ENCODE peak calls at places on chromosome 3, in four cellular contexts. One of them, this sample, is unnamed. For H3K9me1, the result is how much of the 10 kb centered on the place peaks cover.

GRCh38 chr3:70824785-70825184 is 512.3 kb upstream of the MDFIC2 start:
- DNase-seq in IMR-90: peak
- DNase-seq in keratinocyte: no peak
- DNase-seq in endothelial cell of umbilical vein: peak
- DNase-seq in this sample: no peak

GRCh38 chr3:45078910-45079522 is 52.9 kb downstream of the CLEC3B start:
- DNase-seq in IMR-90: peak
- DNase-seq in keratinocyte: no peak
- DNase-seq in endothelial cell of umbilical vein: no peak
- DNase-seq in this sample: peak

GRCh38 chr3:14523792-14524191 is 16.4 kb downstream of the GRIP2 start:
- DNase-seq in IMR-90: peak
- DNase-seq in keratinocyte: no peak
- DNase-seq in endothelial cell of umbilical vein: no peak
- DNase-seq in this sample: no peak

GRCh38 chr3:48507256-48508061 is 3.5 kb upstream of the SHISA5 start:
- DNase-seq in IMR-90: peak
- DNase-seq in keratinocyte: peak
- DNase-seq in endothelial cell of umbilical vein: peak
- DNase-seq in this sample: peak

GRCh38 chr3:177781686-177782161 is 584.4 kb upstream of the TBL1XR1 start:
- DNase-seq in IMR-90: peak
- DNase-seq in keratinocyte: no peak
- DNase-seq in endothelial cell of umbilical vein: no peak
- DNase-seq in this sample: no peak

GRCh38 chr3:124363451-124363850 is 366.8 kb upstream of the UMPS start:
- DNase-seq in IMR-90: peak
- DNase-seq in keratinocyte: no peak
- DNase-seq in endothelial cell of umbilical vein: no peak
- DNase-seq in this sample: no peak

GRCh38 chr3:42746455-42747450 is 26.3 kb downstream of the CCDC13 start:
- DNase-seq in IMR-90: peak
- DNase-seq in keratinocyte: no peak
- DNase-seq in endothelial cell of umbilical vein: no peak
- DNase-seq in this sample: no peak

GRCh38 chr3:40120816-40121215 is 188.7 kb upstream of the EIF1B start:
- DNase-seq in IMR-90: no peak
- DNase-seq in keratinocyte: no peak
- DNase-seq in endothelial cell of umbilical vein: no peak
- DNase-seq in this sample: no peak

GRCh38 chr3:142645236-142645793 is 49.1 kb downstream of the PLS1 start:
- DNase-seq in IMR-90: peak
- DNase-seq in keratinocyte: peak
- DNase-seq in endothelial cell of umbilical vein: peak
- DNase-seq in this sample: no peak

GRCh38 chr3:99967796-99968195 is 146.5 kb downstream of the FILIP1L start:
- DNase-seq in IMR-90: peak
- DNase-seq in keratinocyte: peak
- DNase-seq in endothelial cell of umbilical vein: no peak
- DNase-seq in this sample: no peak

GRCh38 chr3:146814601-146815315 is 209.6 kb upstream of the PLSCR5 start:
- DNase-seq in IMR-90: peak
- DNase-seq in keratinocyte: no peak
- DNase-seq in endothelial cell of umbilical vein: no peak
- DNase-seq in this sample: no peak

GRCh38 chr3:27726240-27726639 is 4.1 kb upstream of the EOMES start:
- DNase-seq in IMR-90: no peak
- DNase-seq in keratinocyte: no peak
- DNase-seq in endothelial cell of umbilical vein: no peak
- DNase-seq in this sample: no peak

GRCh38 chr3:48633256-48633655 is 2.0 kb downstream of the SLC26A6 start:
- DNase-seq in IMR-90: no peak
- DNase-seq in keratinocyte: no peak
- DNase-seq in endothelial cell of umbilical vein: no peak
- DNase-seq in this sample: no peak

GRCh38 chr3:111761309-111761795 is 97.7 kb upstream of the PHLDB2 start:
- DNase-seq in IMR-90: peak
- DNase-seq in keratinocyte: peak
- DNase-seq in endothelial cell of umbilical vein: peak
- DNase-seq in this sample: no peak

GRCh38 chr3:88132894-88133293 is 16.9 kb upstream of the C3orf38 start:
- DNase-seq in IMR-90: no peak
- DNase-seq in keratinocyte: no peak
- DNase-seq in endothelial cell of umbilical vein: no peak
- DNase-seq in this sample: no peak

GRCh38 chr3:188584162-188584529 is 430.2 kb downstream of the LPP start:
- DNase-seq in IMR-90: peak
- DNase-seq in keratinocyte: no peak
- DNase-seq in endothelial cell of umbilical vein: peak
- DNase-seq in this sample: no peak

GRCh38 chr3:9606108-9606507 is 43.2 kb upstream of the MTMR14 start:
- DNase-seq in IMR-90: no peak
- DNase-seq in keratinocyte: no peak
- DNase-seq in endothelial cell of umbilical vein: no peak
- DNase-seq in this sample: no peak

GRCh38 chr3:133459400-133459799 is 59.5 kb downstream of the BFSP2 start:
- DNase-seq in IMR-90: no peak
- DNase-seq in keratinocyte: no peak
- DNase-seq in endothelial cell of umbilical vein: no peak
- DNase-seq in this sample: no peak
- H3K9me1 ChIP-seq in IMR-90: under half
- H3K9me1 ChIP-seq in keratinocyte: under half
- H3K9me1 ChIP-seq in endothelial cell of umbilical vein: under half
- H3K9me1 ChIP-seq in this sample: under half

DNA sequence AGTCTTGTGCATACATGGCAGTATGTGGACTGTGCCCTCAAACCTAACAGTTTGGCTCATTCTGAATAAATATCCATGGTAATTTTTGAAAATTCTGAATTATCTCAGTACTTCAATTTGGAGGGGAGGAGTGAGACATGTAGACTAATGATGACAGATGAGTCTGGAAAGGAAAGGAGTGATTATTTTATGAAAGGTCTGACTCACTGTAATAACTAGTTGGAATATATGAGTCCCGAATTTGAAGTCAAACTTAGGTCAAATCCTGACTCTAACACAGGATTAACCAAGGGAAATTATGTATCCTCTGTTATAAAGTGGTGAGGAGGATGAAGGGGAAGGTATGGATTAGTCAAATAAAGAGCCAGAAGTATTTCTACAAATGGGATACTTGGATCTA is 38.6 kb downstream of the SUCNR1 start:
- DNase-seq in IMR-90: peak
- DNase-seq in keratinocyte: no peak
- DNase-seq in endothelial cell of umbilical vein: peak
- DNase-seq in this sample: no peak
- H3K9me1 ChIP-seq in IMR-90: under half
- H3K9me1 ChIP-seq in keratinocyte: under half
- H3K9me1 ChIP-seq in endothelial cell of umbilical vein: under half
- H3K9me1 ChIP-seq in this sample: under half

GRCh38 chr3:33202581-33203457 is 15.8 kb downstream of the SUSD5 start:
- DNase-seq in IMR-90: no peak
- DNase-seq in keratinocyte: no peak
- DNase-seq in endothelial cell of umbilical vein: peak
- DNase-seq in this sample: no peak
- H3K9me1 ChIP-seq in IMR-90: under half
- H3K9me1 ChIP-seq in keratinocyte: under half
- H3K9me1 ChIP-seq in endothelial cell of umbilical vein: under half
- H3K9me1 ChIP-seq in this sample: under half

DNA sequence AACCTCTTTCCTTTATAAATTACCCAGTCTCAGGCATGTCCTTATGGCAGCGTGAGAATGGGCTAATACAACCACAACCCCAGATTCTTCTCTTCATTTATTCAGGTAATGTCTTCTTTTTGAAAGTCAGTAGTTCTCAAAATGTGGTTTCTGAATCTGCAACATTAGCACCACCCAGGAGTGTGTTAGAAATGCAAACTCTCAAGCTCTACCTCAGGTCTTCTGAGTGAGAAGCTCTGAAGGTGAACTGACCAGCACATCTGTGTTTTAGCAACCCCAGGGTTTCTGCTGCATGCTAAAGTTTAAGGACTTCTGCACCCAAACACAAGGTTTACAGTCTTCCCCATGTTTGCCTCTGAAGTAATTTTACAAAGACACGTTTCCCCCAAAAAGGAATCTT is 22.3 kb upstream of the TRIM59 start:
- DNase-seq in IMR-90: no peak
- DNase-seq in keratinocyte: no peak
- DNase-seq in endothelial cell of umbilical vein: no peak
- DNase-seq in this sample: no peak
- H3K9me1 ChIP-seq in IMR-90: under half
- H3K9me1 ChIP-seq in keratinocyte: under half
- H3K9me1 ChIP-seq in endothelial cell of umbilical vein: under half
- H3K9me1 ChIP-seq in this sample: under half

GRCh38 chr3:11711826-11712225 is 68.1 kb upstream of the VGLL4 start:
- DNase-seq in IMR-90: no peak
- DNase-seq in keratinocyte: no peak
- DNase-seq in endothelial cell of umbilical vein: no peak
- DNase-seq in this sample: no peak
- H3K9me1 ChIP-seq in IMR-90: under half
- H3K9me1 ChIP-seq in keratinocyte: under half
- H3K9me1 ChIP-seq in endothelial cell of umbilical vein: under half
- H3K9me1 ChIP-seq in this sample: under half

GRCh38 chr3:172089250-172089649 is 49.9 kb downstream of the FNDC3B start:
- DNase-seq in IMR-90: no peak
- DNase-seq in keratinocyte: no peak
- DNase-seq in endothelial cell of umbilical vein: no peak
- DNase-seq in this sample: no peak
- H3K9me1 ChIP-seq in IMR-90: under half
- H3K9me1 ChIP-seq in keratinocyte: under half
- H3K9me1 ChIP-seq in endothelial cell of umbilical vein: under half
- H3K9me1 ChIP-seq in this sample: under half